ENCODE peak calls at places on chromosomes 16 and 17, in four cellular contexts. M, K, I and Q are unnamed samples.

GRCh38 chr17:79707931-79708891 is 22.5 kb upstream of the ENPP7 start:
- DNase-seq in K (peak; percentile 72), M (peak; percentile 44), I (peak; percentile 54), Q (peak; percentile 82)

GRCh38 chr17:40686192-40686591 is 17.4 kb downstream of the KRT24 start:
- DNase-seq in K (no peak), I (no peak), M (no peak), Q (no peak)

GRCh38 chr16:48525201-48526057 is 84.6 kb downstream of the N4BP1 start:
- DNase-seq in M (no peak), I (no peak), K (no peak), Q (no peak)

GRCh38 chr17:142102-142661 is 4.8 kb downstream of the SCGB1C2 start:
- DNase-seq in I (peak; percentile 35), M (no peak), K (peak; percentile 3), Q (peak; percentile 40)

GRCh38 chr16:85301171-85301690 is 189.0 kb upstream of the CIBAR2 start:
- DNase-seq in I (no peak), M (no peak), K (no peak), Q (no peak)

GRCh38 chr16:17018715-17019014 is 452.1 kb downstream of the XYLT1 start:
- DNase-seq in K (no peak), I (no peak), M (no peak), Q (no peak)

GRCh38 chr17:42773290-42774035 is at the start of gene VPS25:
- DNase-seq in M (peak; percentile 72), I (peak; percentile 92), K (peak; percentile 61), Q (peak; percentile 79)

GRCh38 chr17:82561429-82562035 is 42.0 kb downstream of the FOXK2 start:
- DNase-seq in M (no peak), K (no peak), I (no peak), Q (no peak)

GRCh38 chr17:8480011-8480976 is 44.6 kb downstream of the NDEL1 start:
- DNase-seq in K (no peak), M (no peak), I (no peak), Q (no peak)

GRCh38 chr16:84357191-84357651 is 11.1 kb upstream of the ATP2C2 start:
- DNase-seq in M (no peak), K (no peak), I (peak; percentile 41), Q (no peak)

GRCh38 chr16:88487920-88488842 is 35.1 kb downstream of the ZFPM1 start:
- DNase-seq in K (no peak), M (no peak), I (no peak), Q (no peak)

GRCh38 chr17:7552621-7553051 is 3.8 kb downstream of the TNFSF12 start:
- DNase-seq in K (no peak), I (no peak), M (no peak), Q (no peak)

GRCh38 chr16:67481561-67482259 is 753 bp upstream of the ATP6V0D1 start:
- DNase-seq in K (no peak), I (peak; percentile 64), M (peak; percentile 62), Q (no peak)

GRCh38 chr16:11799017-11799381 is 1.9 kb upstream of the ZC3H7A start:
- DNase-seq in M (no peak), K (no peak), I (no peak), Q (no peak)

GRCh38 chr16:11795887-11796226 is 1.2 kb downstream of the ZC3H7A start:
- DNase-seq in M (no peak), K (no peak), I (no peak), Q (no peak)

GRCh38 chr16:11797957-11798299 is 870 bp upstream of the ZC3H7A start:
- DNase-seq in M (no peak), K (peak; percentile 27), I (peak; percentile 33), Q (no peak)

GRCh38 chr16:11796227-11797165 is 562 bp downstream of the ZC3H7A start:
- DNase-seq in K (peak; percentile 59), M (peak; percentile 74), I (peak; percentile 57), Q (peak; percentile 75)

DNA sequence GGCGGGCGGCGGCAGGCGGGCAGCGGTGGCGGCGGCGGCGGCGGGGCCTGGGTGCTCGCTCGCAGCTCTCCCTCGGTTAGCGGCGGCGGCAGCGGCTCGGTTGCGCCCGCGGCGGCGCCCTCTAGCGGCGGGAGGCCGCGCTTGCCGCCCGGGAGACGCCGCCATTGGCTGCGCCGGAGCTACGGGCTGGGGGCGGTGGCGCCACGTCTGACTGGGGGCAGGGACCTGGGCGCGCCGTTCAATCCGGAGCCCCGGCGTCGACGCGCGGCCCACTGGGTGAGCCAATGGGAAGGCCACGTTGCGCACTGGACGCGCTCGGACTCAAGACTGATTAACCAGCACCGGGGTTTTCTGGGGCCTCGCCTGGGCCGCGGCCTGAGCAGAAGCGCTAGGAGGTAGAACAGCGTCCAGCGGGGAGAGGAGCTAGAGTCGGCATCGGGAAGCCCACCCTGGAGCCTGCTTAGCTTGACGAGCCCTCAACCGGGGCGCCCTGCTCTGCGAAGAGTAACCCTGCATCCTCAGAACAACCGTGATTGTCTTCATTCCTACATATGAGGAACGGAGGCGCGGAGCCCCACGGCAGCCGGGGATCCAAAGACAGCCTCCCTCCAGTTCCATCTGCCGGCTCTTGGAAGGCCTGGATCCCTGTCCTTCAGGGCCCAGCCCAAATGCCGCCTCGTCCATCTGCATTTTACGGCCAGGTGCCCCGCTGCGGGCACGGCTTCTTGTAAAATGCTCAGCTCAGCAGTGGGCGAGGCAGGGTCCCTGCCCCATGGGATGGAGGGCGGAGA is at the start of gene ZC3H7A:
- DNase-seq in K (peak; percentile 96), I (peak; percentile 98), M (peak; percentile 97), Q (peak; percentile 95)
- TF ChIP-seq CTCF in K (peak; percentile 79), I (peak; percentile 22), M (peak; percentile 97), Q (peak; percentile 89)

DNA sequence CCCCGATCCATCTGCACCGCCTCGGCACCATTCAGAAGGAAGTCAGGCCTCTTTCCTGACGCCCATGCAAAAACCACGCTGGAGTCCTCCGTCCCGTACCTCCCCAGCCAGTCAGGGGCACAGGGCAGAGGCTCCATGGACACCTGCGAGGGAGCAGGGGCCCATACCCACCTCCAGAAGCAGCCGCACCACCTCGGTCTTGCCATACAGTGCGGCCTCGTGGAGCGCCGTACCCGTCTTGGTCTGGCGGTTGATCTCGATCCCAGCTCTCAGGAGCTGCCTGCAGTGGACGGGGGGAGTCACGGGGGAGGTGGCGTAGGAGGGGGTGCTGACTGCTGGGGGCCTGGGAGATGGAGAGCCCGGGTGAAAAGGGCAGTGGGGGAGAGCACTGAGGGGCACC is 9.2 kb downstream of the CASKIN2 start:
- DNase-seq in K (no peak), I (no peak), M (peak; percentile 11), Q (no peak)
- TF ChIP-seq CTCF in K (no peak), I (no peak), M (no peak), Q (no peak)

DNA sequence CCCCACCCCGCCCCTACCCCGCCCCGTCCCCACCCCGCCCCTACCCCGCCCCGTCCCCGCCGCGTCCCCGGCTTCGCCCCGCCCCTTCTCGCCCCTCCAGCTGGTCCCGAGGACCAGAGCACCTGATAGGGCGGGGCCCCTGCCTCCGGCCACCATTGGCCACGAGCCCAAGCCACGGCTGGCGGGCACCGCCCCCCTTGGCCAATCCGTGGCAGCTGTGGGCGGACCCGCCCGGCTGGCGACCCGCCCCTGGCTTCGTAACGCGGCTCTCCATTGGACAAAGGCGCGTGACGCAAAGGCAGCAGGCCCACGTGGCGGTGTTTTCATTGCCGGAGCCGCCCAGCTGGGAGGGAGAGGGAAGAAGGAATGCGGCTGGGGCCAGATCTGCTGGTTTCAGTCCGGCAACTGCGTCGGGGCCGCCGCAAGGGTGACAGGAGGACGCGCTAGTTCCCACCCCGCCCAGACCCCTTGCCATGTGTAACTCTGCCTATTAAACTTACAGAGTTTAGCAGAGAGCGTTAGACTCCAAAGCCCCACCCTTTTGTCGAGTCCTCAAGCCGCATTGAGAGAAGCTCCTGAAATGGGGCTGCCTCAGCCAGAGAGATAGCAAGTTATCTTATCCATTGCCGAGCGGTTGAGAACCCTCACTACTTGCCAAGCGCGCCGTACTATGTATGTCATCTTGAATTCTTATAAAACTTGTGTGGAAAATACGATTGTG is 403 bp upstream of the WIPI1 start:
- DNase-seq in I (peak; percentile 98), M (peak; percentile 99), K (peak; percentile 99), Q (peak; percentile 99)
- TF ChIP-seq CTCF in I (no peak), M (no peak), K (no peak), Q (no peak)

GRCh38 chr16:55948230-55948629 is 73.1 kb upstream of the CES5A start:
- DNase-seq in K (no peak), I (no peak), M (no peak), Q (no peak)

GRCh38 chr16:55954906-55955305 is 79.7 kb upstream of the CES5A start:
- DNase-seq in I (no peak), M (no peak), K (no peak), Q (no peak)

GRCh38 chr16:55944377-55944802 is 69.2 kb upstream of the CES5A start:
- DNase-seq in M (peak; percentile 59), I (peak; percentile 73), K (peak; percentile 76), Q (peak; percentile 83)

GRCh38 chr16:55955439-55955838 is 80.3 kb upstream of the CES5A start:
- DNase-seq in I (no peak), M (no peak), K (no peak), Q (no peak)

DNA sequence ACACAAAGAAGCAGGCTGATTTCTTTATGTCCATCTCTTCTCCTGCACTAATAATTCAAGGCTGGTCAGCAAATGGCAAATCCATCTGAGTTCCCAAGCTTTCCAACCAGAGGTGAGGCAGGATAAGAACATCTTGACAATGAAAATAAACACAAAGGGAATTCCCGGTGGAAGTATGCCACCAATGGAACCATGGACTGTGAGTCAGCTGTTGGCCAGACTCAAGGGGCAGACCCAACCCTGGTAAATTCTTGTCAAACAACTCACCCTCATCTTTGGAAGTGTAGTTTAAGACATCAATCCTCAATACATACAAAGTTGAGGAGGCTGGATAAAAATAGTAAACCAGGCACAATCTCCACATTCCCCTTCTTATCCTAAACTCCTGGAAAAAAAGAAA is 74.3 kb upstream of the CES5A start:
- DNase-seq in M (no peak), I (peak; percentile 30), K (no peak), Q (no peak)
- TF ChIP-seq CTCF in M (no peak), I (no peak), K (no peak), Q (no peak)

GRCh38 chr16:1152651-1153259 is at the start of gene CACNA1H:
- DNase-seq in I (no peak), K (peak; percentile 49), M (peak; percentile 51), Q (peak; percentile 78)
- TF ChIP-seq CTCF in I (no peak), K (peak; percentile 48), M (peak; percentile 19), Q (peak; percentile 68)

GRCh38 chr17:49364119-49364518 is 2.1 kb upstream of the ZNF652 start:
- DNase-seq in K (no peak), I (no peak), M (no peak), Q (no peak)

GRCh38 chr17:49362723-49363117 is 670 bp upstream of the ZNF652 start:
- DNase-seq in K (no peak), I (no peak), M (no peak), Q (no peak)

GRCh38 chr17:49369089-49369488 is 7.0 kb upstream of the ZNF652 start:
- DNase-seq in K (no peak), M (no peak), I (no peak), Q (no peak)

GRCh38 chr17:49363251-49363650 is 1.2 kb upstream of the ZNF652 start:
- DNase-seq in M (no peak), K (no peak), I (no peak), Q (no peak)

GRCh38 chr17:49365667-49366066 is 3.6 kb upstream of the ZNF652 start:
- DNase-seq in K (peak; percentile 14), I (no peak), M (no peak), Q (peak; percentile 38)
- TF ChIP-seq CTCF in K (no peak), I (no peak), M (no peak), Q (no peak)